ENCODE peak calls at places on chromosomes 7 and 10, in five cellular contexts. J, I, F, L and Y are unnamed samples.

GRCh38 chr7:80393786-80394185 is 118.1 kb downstream of the GNAT3 start:
- DNase-seq in F (no peak), J (no peak), L (no peak), I (no peak), Y (no peak)

GRCh38 chr10:106661767-106662140 is 502.8 kb downstream of the SORCS1 start:
- DNase-seq in F (no peak), J (no peak), I (no peak), L (no peak), Y (no peak)

GRCh38 chr7:150367677-150368097 is 935 bp upstream of the REPIN1 start:
- DNase-seq in I (no peak), J (no peak), F (peak; percentile 83), L (no peak), Y (no peak)

GRCh38 chr10:59362991-59363390 is 642 bp upstream of the FAM13C start:
- DNase-seq in L (no peak), J (peak; percentile 46), I (peak; percentile 44), F (no peak), Y (no peak)

GRCh38 chr10:58087896-58088295 is 179.8 kb downstream of the IPMK start:
- DNase-seq in L (no peak), I (no peak), J (no peak), F (no peak), Y (no peak)

GRCh38 chr10:7408003-7408493 is 2.8 kb downstream of the SFMBT2 start:
- DNase-seq in F (no peak), I (no peak), L (no peak), J (no peak), Y (peak; percentile 73)

GRCh38 chr10:79072994-79073654 is 4.4 kb downstream of the ZMIZ1 start:
- DNase-seq in F (no peak), L (no peak), I (peak; percentile 23), J (no peak), Y (no peak)

GRCh38 chr7:47360301-47360900 is 221.5 kb downstream of the TNS3 start:
- DNase-seq in L (no peak), I (no peak), J (no peak), F (no peak), Y (no peak)

GRCh38 chr7:150359918-150360681 is 8.5 kb upstream of the REPIN1 start:
- DNase-seq in J (no peak), F (no peak), L (no peak), I (no peak), Y (no peak)

GRCh38 chr10:78165617-78166016 is 132.0 kb downstream of the RPS24 start:
- DNase-seq in J (no peak), F (no peak), L (no peak), I (no peak), Y (no peak)

GRCh38 chr7:23341846-23342598 is 42.9 kb downstream of the MALSU1 start:
- DNase-seq in I (no peak), L (no peak), J (no peak), F (no peak), Y (no peak)

GRCh38 chr7:67311901-67312300 is 315.3 kb downstream of the TYW1 start:
- DNase-seq in I (peak; percentile 87), J (peak; percentile 50), F (no peak), L (no peak), Y (no peak)

GRCh38 chr7:4138866-4139265 is 543.2 kb upstream of the FOXK1 start:
- DNase-seq in L (no peak), I (no peak), F (no peak), J (no peak), Y (no peak)

GRCh38 chr10:115572740-115573455 is 479.7 kb downstream of the ATRNL1 start:
- DNase-seq in L (no peak), F (peak; percentile 2), I (no peak), J (no peak), Y (peak; percentile 18)

GRCh38 chr7:47446871-47447466 is 134.9 kb downstream of the TNS3 start:
- DNase-seq in J (no peak), F (no peak), I (no peak), L (no peak), Y (no peak)

GRCh38 chr7:2812831-2813230 is 31.3 kb downstream of the GNA12 start:
- DNase-seq in I (peak; percentile 69), J (peak; percentile 14), L (no peak), F (no peak), Y (no peak)

GRCh38 chr10:45817130-45817859 is 30.0 kb downstream of the AGAP4 start:
- DNase-seq in J (no peak), F (no peak), L (no peak), I (no peak), Y (no peak)

GRCh38 chr10:12614390-12615003 is 265.1 kb downstream of the CAMK1D start:
- DNase-seq in J (no peak), L (no peak), I (no peak), F (no peak), Y (no peak)

GRCh38 chr10:71323407-71323806 is 4.3 kb downstream of the SLC29A3 start:
- DNase-seq in I (peak; percentile 55), J (peak; percentile 19), F (peak; percentile 43), L (peak; percentile 71), Y (peak; percentile 47)

GRCh38 chr7:1163121-1163520 is 3.1 kb upstream of the ZFAND2A start:
- DNase-seq in J (no peak), F (no peak), L (no peak), I (no peak), Y (no peak)

GRCh38 chr7:120735791-120736190 is 122.2 kb downstream of the TSPAN12 start:
- DNase-seq in J (peak; percentile 36), F (no peak), L (no peak), I (peak; percentile 85), Y (no peak)

GRCh38 chr7:152899482-152900166 is 140.1 kb downstream of the ACTR3B start:
- DNase-seq in L (no peak), I (peak; percentile 3), J (no peak), F (no peak), Y (no peak)

DNA sequence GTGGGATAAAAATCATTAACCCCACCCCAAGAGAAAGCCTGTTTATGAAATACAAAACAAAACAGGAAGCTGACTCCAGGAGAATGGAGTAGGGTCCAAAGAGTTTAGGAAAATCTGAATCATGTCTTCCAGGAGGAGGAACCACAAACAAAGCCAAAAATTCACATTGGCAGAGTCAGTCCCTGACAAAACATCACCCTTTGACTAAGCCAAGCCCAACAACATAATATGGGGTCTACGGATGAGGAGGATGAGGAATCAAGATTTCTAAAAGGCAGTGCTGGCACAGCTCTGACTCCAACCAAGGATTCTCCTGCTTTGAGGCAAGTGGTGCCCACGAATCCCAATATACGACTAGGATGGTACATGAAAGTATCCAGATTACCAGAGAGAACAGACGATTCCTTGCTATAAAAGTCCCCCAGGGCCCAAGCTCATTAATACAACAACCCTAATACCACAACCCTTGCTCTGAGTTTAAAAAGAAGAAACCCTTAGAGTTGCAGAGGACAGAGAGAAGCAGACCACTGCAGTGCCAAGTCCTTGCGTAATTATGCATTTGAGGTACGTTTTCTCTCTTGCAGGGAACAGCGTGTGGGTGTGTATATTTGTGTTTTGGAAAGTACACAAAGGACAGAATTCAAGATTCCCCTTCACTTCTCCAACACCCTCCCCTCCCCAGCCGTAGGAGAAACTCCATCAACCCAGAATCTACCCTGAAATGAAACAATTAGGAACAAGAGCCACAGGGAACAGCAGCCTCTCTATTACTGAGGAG is 23.5 kb downstream of the XPNPEP1 start:
- DNase-seq in L (no peak), I (peak; percentile 59), J (peak; percentile 92), F (no peak), Y (no peak)
- H3K4me3 ChIP-seq in L (no peak overlapping the region), I (no peak overlapping the region), J (no peak overlapping the region), F (no peak overlapping the region), Y (no peak overlapping the region)

GRCh38 chr7:147774461-147774860 is 816.1 kb upstream of the C7orf33 start:
- DNase-seq in F (no peak), I (no peak), L (no peak), J (no peak), Y (no peak)

GRCh38 chr7:147771344-147771743 is 819.2 kb upstream of the C7orf33 start:
- DNase-seq in F (no peak), I (no peak), J (no peak), L (no peak), Y (no peak)

GRCh38 chr7:147779949-147780348 is 810.6 kb upstream of the C7orf33 start:
- DNase-seq in I (no peak), L (no peak), J (no peak), F (no peak), Y (no peak)

DNA sequence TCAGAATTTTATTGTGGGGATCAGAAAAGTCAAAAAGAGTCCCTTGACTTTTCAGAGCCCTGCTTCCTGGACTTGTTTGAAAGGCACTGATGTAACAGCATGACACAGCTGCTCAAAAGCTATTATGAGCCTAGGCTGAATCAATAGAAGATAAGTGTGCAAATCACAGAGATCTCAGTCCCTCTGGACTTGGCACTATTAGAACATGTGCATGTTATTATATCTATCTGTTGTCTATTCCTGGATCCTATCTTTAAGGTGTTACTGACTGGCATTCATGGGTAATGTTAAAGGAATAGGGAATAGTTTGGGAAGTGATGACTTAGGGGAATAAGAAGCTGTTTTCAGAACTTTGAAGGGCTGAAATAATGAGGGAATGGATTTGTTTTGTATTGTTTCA is 815.0 kb upstream of the C7orf33 start:
- DNase-seq in I (no peak), F (no peak), J (no peak), L (no peak), Y (no peak)
- TF ChIP-seq CTCF in I (no peak), F (no peak), J (no peak), L (no peak), Y (no peak)

GRCh38 chr7:27108390-27109127 is 6.1 kb upstream of the HOXA2 start:
- DNase-seq in F (no peak), I (no peak), J (peak; percentile 69), L (no peak), Y (no peak)

GRCh38 chr7:27107901-27108381 is 5.5 kb upstream of the HOXA2 start:
- DNase-seq in L (no peak), I (no peak), J (peak; percentile 16), F (no peak), Y (no peak)

GRCh38 chr7:27110163-27110976 is 7.9 kb upstream of the HOXA2 start:
- DNase-seq in F (no peak), I (no peak), L (no peak), J (peak; percentile 90), Y (no peak)

GRCh38 chr7:27110977-27111752 is 8.7 kb upstream of the HOXA2 start:
- DNase-seq in L (no peak), J (peak; percentile 95), F (no peak), I (no peak), Y (no peak)

GRCh38 chr7:27109533-27110162 is 7.2 kb upstream of the HOXA2 start:
- DNase-seq in I (no peak), L (no peak), F (no peak), J (peak; percentile 12), Y (no peak)
- H3K4me3 ChIP-seq in I (no peak overlapping the region), L (no peak overlapping the region), F (no peak overlapping the region), J (peak overlapping the region; percentile 31), Y (no peak overlapping the region)

GRCh38 chr10:28432210-28432676 is 100.7 kb upstream of the WAC start:
- DNase-seq in I (peak; percentile 82), L (peak; percentile 54), F (peak; percentile 79), J (peak; percentile 83), Y (peak; percentile 47)
- TF ChIP-seq CTCF in I (peak; percentile 84), L (peak; percentile 95), F (peak; percentile 69), J (peak; percentile 80), Y (peak; percentile 68)